ENCODE peak calls at places on chromosomes 13 and 19, in six cellular contexts. L is fibroblast of pulmonary artery; A is tibial artery; P is adrenal gland; F is heart right ventricle; G is CD8-positive, alpha-beta T cell. K is an unnamed sample.

GRCh38 chr19:7871530-7872305 is 2.5 kb downstream of the PRR36 start:
- DNase-seq in L (peak; percentile 95), F (peak; percentile 88), G (peak; percentile 94), P (peak; percentile 97), A (peak; percentile 91), K (peak; percentile 63)

GRCh38 chr13:33376212-33376611 is 90.7 kb upstream of the STARD13 start:
- DNase-seq in A (no peak), G (no peak), P (no peak), L (no peak), F (no peak), K (no peak)

GRCh38 chr13:75495938-75496337 is 14.0 kb upstream of the TBC1D4 start:
- DNase-seq in L (peak; percentile 68), P (no peak), A (no peak), G (no peak), F (no peak), K (no peak)

GRCh38 chr19:35142531-35143230 is 374 bp upstream of the FXYD7 start:
- DNase-seq in L (peak; percentile 52), A (no peak), G (peak; percentile 67), F (no peak), P (no peak), K (no peak)

GRCh38 chr13:109465151-109465550 is 321.2 kb downstream of the IRS2 start:
- DNase-seq in L (no peak), F (no peak), P (no peak), G (no peak), A (no peak), K (no peak)

GRCh38 chr19:40576181-40576584 is 490 bp upstream of the SHKBP1 start:
- DNase-seq in A (no peak), P (no peak), L (no peak), F (no peak), G (no peak), K (no peak)

GRCh38 chr19:48553676-48554384 is 1.9 kb downstream of the SULT2B1 start:
- DNase-seq in L (peak; percentile 70), P (peak; percentile 95), A (no peak), F (no peak), G (no peak), K (no peak)

GRCh38 chr13:107210216-107211010 is 642.5 kb upstream of the ARGLU1 start:
- DNase-seq in F (no peak), P (no peak), A (no peak), G (no peak), L (peak; percentile 49), K (no peak)

GRCh38 chr19:29724741-29725140 is 9.7 kb upstream of the C19orf12 start:
- DNase-seq in L (no peak), F (no peak), G (no peak), P (no peak), A (no peak), K (no peak)

GRCh38 chr13:30463820-30464495 is 1.8 kb downstream of the HMGB1 start:
- DNase-seq in L (peak; percentile 69), P (peak; percentile 75), F (peak; percentile 58), G (peak; percentile 71), A (peak; percentile 81), K (peak; percentile 83)

GRCh38 chr19:5926641-5927438 is 12.8 kb downstream of the CAPS start:
- DNase-seq in F (peak; percentile 71), A (peak; percentile 81), L (no peak), P (no peak), G (no peak), K (no peak)

GRCh38 chr13:94598281-94598680 is 2.3 kb upstream of the TGDS start:
- DNase-seq in G (no peak), A (no peak), P (no peak), F (no peak), L (no peak), K (no peak)

GRCh38 chr19:1811942-1812425 is at the start of gene ATP8B3:
- DNase-seq in P (no peak), A (no peak), G (no peak), L (no peak), F (no peak), K (no peak)

GRCh38 chr19:13825489-13826475 is 30.5 kb downstream of the ZSWIM4 start:
- DNase-seq in G (no peak), F (no peak), A (no peak), P (no peak), L (no peak), K (no peak)
- TF ChIP-seq CTCF in G (no peak), F (no peak), A (no peak), P (no peak), L (peak; percentile 1), K (peak; percentile 26)

GRCh38 chr19:3034194-3034844 is 5.2 kb upstream of the TLE2 start:
- DNase-seq in P (no peak), F (no peak), L (peak; percentile 53), A (no peak), G (no peak), K (no peak)
- H3K4me3 ChIP-seq in P (peak overlapping the region; percentile 59), F (peak overlapping the region; percentile 66), L (no peak overlapping the region), A (no peak overlapping the region), G (peak overlapping the region; percentile 80), K (peak overlapping the region; percentile 73)

DNA sequence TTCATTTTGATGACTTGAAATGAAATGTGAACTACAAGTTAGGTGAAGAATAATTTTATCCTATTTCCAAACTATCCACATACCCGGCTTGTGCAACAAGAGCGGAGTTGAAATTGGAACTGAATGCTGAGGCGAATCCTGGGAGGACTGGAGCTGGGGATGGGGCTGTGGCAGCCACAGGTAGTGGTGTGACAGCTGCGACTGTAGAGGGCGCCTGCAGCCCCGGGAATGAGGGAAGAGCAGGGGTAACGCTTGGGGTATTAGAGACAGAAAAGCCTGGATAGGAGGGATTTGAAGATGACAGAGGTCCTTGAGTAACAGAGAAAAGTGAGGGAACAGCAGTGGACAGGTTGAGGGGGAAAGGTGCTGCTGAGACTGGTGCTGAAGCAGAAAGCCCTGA is 22.0 kb upstream of the STOML3 start:
- DNase-seq in F (no peak), P (no peak), A (no peak), L (no peak), G (no peak), K (no peak)
- TF ChIP-seq CTCF in F (no peak), P (no peak), A (no peak), L (peak; percentile 14), G (no peak), K (no peak)

DNA sequence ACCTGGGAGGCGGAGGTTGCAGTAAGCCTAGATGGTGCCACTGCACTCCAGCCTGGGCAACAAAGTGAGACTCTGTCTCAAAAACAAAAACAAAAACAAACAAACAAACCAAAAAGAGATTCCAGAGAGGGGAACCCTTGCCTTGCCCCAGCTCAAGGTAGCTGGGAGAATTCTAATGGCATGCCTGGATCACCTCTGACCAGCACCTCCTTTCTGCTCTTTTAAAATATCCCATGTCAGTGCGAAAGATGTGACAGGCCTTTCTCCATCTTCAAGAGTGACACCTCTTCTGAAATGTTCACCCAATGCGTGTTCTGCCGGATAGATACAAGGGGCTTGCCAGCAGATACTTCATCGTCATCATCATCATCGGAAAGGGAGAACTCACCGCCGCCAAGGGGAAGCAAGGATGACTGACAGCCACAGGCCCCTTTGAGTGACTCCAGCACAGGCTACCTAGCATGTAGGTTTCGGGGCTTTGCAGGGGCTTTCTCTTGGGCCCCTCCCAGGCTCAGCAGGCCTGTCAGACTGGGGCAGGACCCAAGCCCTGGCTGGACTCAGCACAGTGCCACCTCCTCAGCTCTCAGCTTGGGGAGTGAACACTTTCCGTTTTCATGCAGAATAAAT is 18.9 kb upstream of the LRP3 start:
- DNase-seq in A (no peak), F (no peak), G (no peak), L (no peak), P (no peak), K (no peak)
- H3K4me3 ChIP-seq in A (no peak overlapping the region), F (no peak overlapping the region), G (peak overlapping the region; percentile 78), L (no peak overlapping the region), P (no peak overlapping the region), K (peak overlapping the region; percentile 67)

DNA sequence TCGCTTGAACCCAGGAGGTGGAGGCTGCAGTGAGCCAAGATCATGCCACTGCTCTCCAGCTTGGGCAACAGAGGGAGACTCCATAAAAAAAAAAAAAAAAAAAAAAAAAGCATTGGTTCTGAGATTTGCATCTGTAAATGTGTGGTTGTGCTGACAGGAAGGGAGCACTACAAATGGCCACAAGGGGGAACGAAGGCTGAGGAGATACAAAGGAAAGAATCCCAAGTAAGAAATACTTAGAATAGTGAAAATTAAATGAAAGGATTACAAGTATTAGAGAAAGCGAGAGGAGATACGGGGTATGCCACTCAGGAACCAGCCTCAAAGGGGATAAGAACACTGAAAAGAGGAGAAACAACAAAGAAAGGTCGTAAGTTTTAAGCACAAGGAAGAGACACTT is 284.9 kb downstream of the KLF12 start:
- DNase-seq in A (no peak), L (peak; percentile 61), P (no peak), F (no peak), G (peak; percentile 23), K (no peak)
- TF ChIP-seq CTCF in A (no peak), L (peak; percentile 59), P (no peak), F (peak; percentile 30), G (peak; percentile 47), K (peak; percentile 30)

GRCh38 chr19:45972081-45972943 is 1.4 kb downstream of the NOVA2 start:
- DNase-seq in L (no peak), F (peak; percentile 45), A (no peak), G (peak; percentile 71), P (no peak), K (no peak)
- H3K4me3 ChIP-seq in L (peak overlapping the region; percentile 52), F (peak overlapping the region; percentile 63), A (peak overlapping the region; percentile 35), G (no peak overlapping the region), P (peak overlapping the region; percentile 36), K (no peak overlapping the region)

GRCh38 chr13:86729206-86729605 is 930.0 kb upstream of the SLITRK6 start:
- DNase-seq in G (no peak), A (no peak), L (no peak), P (no peak), F (no peak), K (no peak)

GRCh38 chr13:86725105-86725504 is 925.9 kb upstream of the SLITRK6 start:
- DNase-seq in G (no peak), L (no peak), F (no peak), P (no peak), A (no peak), K (no peak)
- TF ChIP-seq CTCF in G (no peak), L (no peak), F (no peak), P (no peak), A (no peak), K (no peak)

GRCh38 chr13:97977982-97978381 is 24.5 kb downstream of the IPO5 start:
- DNase-seq in G (no peak), L (no peak), F (no peak), A (no peak), P (no peak), K (no peak)
- H3K4me3 ChIP-seq in G (no peak overlapping the region), L (peak overlapping the region; percentile 88), F (peak overlapping the region; percentile 87), A (no peak overlapping the region), P (peak overlapping the region; percentile 82), K (peak overlapping the region; percentile 88)